ENCODE peak calls at places on chromosome 21, in five cellular contexts. One of them, this sample, is unnamed.

GRCh38 chr21:44421901-44422840 is 33.1 kb upstream of the LRRC3 start:
- DNase-seq in GM23248: no peak
- DNase-seq in PC-3: no peak
- DNase-seq in GM23338: no peak
- DNase-seq in neural progenitor cell: no peak
- DNase-seq in this sample: no peak

GRCh38 chr21:17889171-17889570 is 70.0 kb upstream of the C21orf91 start:
- DNase-seq in neural progenitor cell: no peak
- DNase-seq in PC-3: no peak
- DNase-seq in GM23338: no peak
- DNase-seq in GM23248: no peak
- DNase-seq in this sample: no peak

GRCh38 chr21:42439284-42440186 is 35.8 kb downstream of the UBASH3A start:
- DNase-seq in neural progenitor cell: no peak
- DNase-seq in PC-3: no peak
- DNase-seq in GM23338: no peak
- DNase-seq in GM23248: no peak
- DNase-seq in this sample: no peak

GRCh38 chr21:38244885-38245869 is 11.6 kb upstream of the KCNJ15 start:
- DNase-seq in GM23248: peak; percentile 98
- DNase-seq in GM23338: no peak
- DNase-seq in neural progenitor cell: no peak
- DNase-seq in PC-3: peak; percentile 83
- DNase-seq in this sample: peak; percentile 85

GRCh38 chr21:40176732-40177131 is 309.5 kb downstream of the PCP4 start:
- DNase-seq in GM23338: no peak
- DNase-seq in neural progenitor cell: peak; percentile 6
- DNase-seq in PC-3: no peak
- DNase-seq in GM23248: no peak
- DNase-seq in this sample: peak; percentile 85

GRCh38 chr21:17752171-17752570 is 67.0 kb downstream of the C21orf91 start:
- DNase-seq in PC-3: no peak
- DNase-seq in neural progenitor cell: no peak
- DNase-seq in GM23338: no peak
- DNase-seq in GM23248: no peak
- DNase-seq in this sample: no peak

GRCh38 chr21:41142051-41142795 is 25.7 kb upstream of the BACE2 start:
- DNase-seq in GM23338: peak; percentile 9
- DNase-seq in neural progenitor cell: peak; percentile 21
- DNase-seq in PC-3: peak; percentile 86
- DNase-seq in GM23248: peak; percentile 90
- DNase-seq in this sample: no peak

GRCh38 chr21:31310750-31311149 is 33.3 kb downstream of the TIAM1 start:
- DNase-seq in neural progenitor cell: peak; percentile 33
- DNase-seq in GM23338: peak; percentile 71
- DNase-seq in GM23248: no peak
- DNase-seq in PC-3: peak; percentile 47
- DNase-seq in this sample: no peak

GRCh38 chr21:17467829-17468228 is 45.0 kb upstream of the CXADR start:
- DNase-seq in GM23338: peak; percentile 17
- DNase-seq in neural progenitor cell: no peak
- DNase-seq in GM23248: no peak
- DNase-seq in PC-3: no peak
- DNase-seq in this sample: no peak

GRCh38 chr21:28133116-28133515 is 859.6 kb downstream of the LTN1 start:
- DNase-seq in GM23248: no peak
- DNase-seq in PC-3: no peak
- DNase-seq in GM23338: no peak
- DNase-seq in neural progenitor cell: no peak
- DNase-seq in this sample: no peak

GRCh38 chr21:42058631-42059111 is 12.4 kb upstream of the UMODL1 start:
- DNase-seq in GM23338: no peak
- DNase-seq in neural progenitor cell: no peak
- DNase-seq in GM23248: no peak
- DNase-seq in PC-3: no peak
- DNase-seq in this sample: no peak

GRCh38 chr21:28615276-28615675 is 377.4 kb downstream of the LTN1 start:
- DNase-seq in neural progenitor cell: peak; percentile 5
- DNase-seq in PC-3: peak; percentile 8
- DNase-seq in GM23248: peak; percentile 73
- DNase-seq in GM23338: no peak
- DNase-seq in this sample: no peak

GRCh38 chr21:37462087-37462861 is 95.7 kb downstream of the DYRK1A start:
- DNase-seq in GM23338: peak; percentile 48
- DNase-seq in PC-3: no peak
- DNase-seq in neural progenitor cell: peak; percentile 63
- DNase-seq in GM23248: no peak
- DNase-seq in this sample: no peak

GRCh38 chr21:38822754-38823374 is 17.1 kb downstream of the ETS2 start:
- DNase-seq in GM23248: no peak
- DNase-seq in neural progenitor cell: no peak
- DNase-seq in GM23338: no peak
- DNase-seq in PC-3: no peak
- DNase-seq in this sample: no peak

GRCh38 chr21:37060296-37060695 is 12.6 kb downstream of the PIGP start:
- DNase-seq in PC-3: peak; percentile 97
- DNase-seq in GM23338: peak; percentile 80
- DNase-seq in neural progenitor cell: peak; percentile 76
- DNase-seq in GM23248: peak; percentile 98
- DNase-seq in this sample: no peak

GRCh38 chr21:21971384-21971783 is 973.2 kb downstream of the NCAM2 start:
- DNase-seq in neural progenitor cell: no peak
- DNase-seq in GM23338: no peak
- DNase-seq in PC-3: peak; percentile 26
- DNase-seq in GM23248: no peak
- DNase-seq in this sample: no peak

GRCh38 chr21:32463889-32464300 is 51.4 kb downstream of the EVA1C start:
- DNase-seq in neural progenitor cell: no peak
- DNase-seq in PC-3: peak; percentile 80
- DNase-seq in GM23248: peak; percentile 59
- DNase-seq in GM23338: no peak
- DNase-seq in this sample: no peak

GRCh38 chr21:46636181-46636512 is 673 bp downstream of the PRMT2 start:
- DNase-seq in PC-3: peak; percentile 2
- DNase-seq in GM23248: no peak
- DNase-seq in neural progenitor cell: no peak
- DNase-seq in GM23338: no peak
- DNase-seq in this sample: no peak

GRCh38 chr21:41032536-41032935 is 135.4 kb upstream of the BACE2 start:
- DNase-seq in PC-3: peak; percentile 33
- DNase-seq in GM23248: no peak
- DNase-seq in neural progenitor cell: no peak
- DNase-seq in GM23338: no peak
- DNase-seq in this sample: no peak

GRCh38 chr21:28207776-28208175 is 784.9 kb downstream of the LTN1 start:
- DNase-seq in GM23248: peak; percentile 88
- DNase-seq in neural progenitor cell: no peak
- DNase-seq in GM23338: no peak
- DNase-seq in PC-3: peak; percentile 77
- DNase-seq in this sample: no peak

GRCh38 chr21:37845535-37845934 is 70.7 kb downstream of the KCNJ6 start:
- DNase-seq in GM23248: no peak
- DNase-seq in PC-3: no peak
- DNase-seq in GM23338: no peak
- DNase-seq in neural progenitor cell: no peak
- DNase-seq in this sample: no peak

DNA sequence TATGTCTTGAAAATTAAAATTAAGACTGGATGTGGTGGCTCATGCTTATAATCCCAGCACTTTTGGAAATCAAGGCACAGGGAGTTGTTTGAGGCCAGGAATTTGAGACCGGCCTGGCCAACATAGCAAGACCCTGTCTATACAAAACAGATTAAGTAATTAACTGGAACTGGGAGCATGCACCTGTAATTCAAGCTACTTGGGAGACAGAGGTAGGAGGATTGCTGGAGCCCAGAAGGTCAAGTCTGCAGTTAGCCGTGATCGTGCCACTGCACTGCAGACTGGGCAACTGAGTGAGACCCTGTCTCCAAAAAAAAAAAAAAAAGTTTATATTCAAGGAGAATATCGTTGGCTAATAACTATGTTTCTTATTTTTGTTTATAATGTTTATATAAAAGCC is 139.2 kb downstream of the USP25 start:
- DNase-seq in GM23248: no peak
- DNase-seq in GM23338: no peak
- DNase-seq in neural progenitor cell: no peak
- DNase-seq in PC-3: no peak
- DNase-seq in this sample: no peak
- TF ChIP-seq EZH2phosphoT487 in GM23248: no peak
- TF ChIP-seq EZH2phosphoT487 in GM23338: no peak
- TF ChIP-seq EZH2phosphoT487 in neural progenitor cell: no peak
- TF ChIP-seq EZH2phosphoT487 in PC-3: no peak
- TF ChIP-seq EZH2phosphoT487 in this sample: no peak

DNA sequence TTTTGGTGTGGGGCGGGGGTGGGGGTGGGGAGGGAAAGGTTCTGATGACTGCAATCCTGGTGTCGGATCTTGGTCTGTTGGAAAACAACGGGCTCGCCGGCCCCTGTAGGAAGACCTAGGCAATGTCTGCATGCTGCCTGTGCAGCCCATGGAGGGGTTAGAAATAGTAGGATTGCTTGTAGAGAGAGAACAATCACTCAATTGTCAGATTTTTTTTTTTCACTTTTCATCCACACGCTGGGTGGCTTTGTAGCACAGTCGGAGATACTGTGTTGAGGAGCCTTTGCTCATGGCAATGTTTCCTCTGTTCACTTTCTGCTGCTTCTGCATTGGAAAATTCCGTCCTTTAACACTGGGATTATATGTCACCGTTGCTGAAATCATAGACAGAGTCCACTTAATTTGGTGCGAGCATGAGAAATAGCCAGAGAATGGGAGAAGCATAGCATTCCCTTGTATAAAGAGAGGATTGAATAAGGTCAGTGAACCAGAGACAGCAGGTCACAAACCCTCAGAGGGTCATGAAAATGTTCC is 107.5 kb downstream of the MRPS6 start:
- DNase-seq in GM23338: peak; percentile 36
- DNase-seq in GM23248: no peak
- DNase-seq in PC-3: no peak
- DNase-seq in neural progenitor cell: peak; percentile 56
- DNase-seq in this sample: no peak
- H2AFZ ChIP-seq in GM23338: no peak overlapping the region
- H2AFZ ChIP-seq in GM23248: no peak overlapping the region
- H2AFZ ChIP-seq in PC-3: no peak overlapping the region
- H2AFZ ChIP-seq in neural progenitor cell: peak overlapping the region; percentile 37
- H2AFZ ChIP-seq in this sample: no peak overlapping the region

DNA sequence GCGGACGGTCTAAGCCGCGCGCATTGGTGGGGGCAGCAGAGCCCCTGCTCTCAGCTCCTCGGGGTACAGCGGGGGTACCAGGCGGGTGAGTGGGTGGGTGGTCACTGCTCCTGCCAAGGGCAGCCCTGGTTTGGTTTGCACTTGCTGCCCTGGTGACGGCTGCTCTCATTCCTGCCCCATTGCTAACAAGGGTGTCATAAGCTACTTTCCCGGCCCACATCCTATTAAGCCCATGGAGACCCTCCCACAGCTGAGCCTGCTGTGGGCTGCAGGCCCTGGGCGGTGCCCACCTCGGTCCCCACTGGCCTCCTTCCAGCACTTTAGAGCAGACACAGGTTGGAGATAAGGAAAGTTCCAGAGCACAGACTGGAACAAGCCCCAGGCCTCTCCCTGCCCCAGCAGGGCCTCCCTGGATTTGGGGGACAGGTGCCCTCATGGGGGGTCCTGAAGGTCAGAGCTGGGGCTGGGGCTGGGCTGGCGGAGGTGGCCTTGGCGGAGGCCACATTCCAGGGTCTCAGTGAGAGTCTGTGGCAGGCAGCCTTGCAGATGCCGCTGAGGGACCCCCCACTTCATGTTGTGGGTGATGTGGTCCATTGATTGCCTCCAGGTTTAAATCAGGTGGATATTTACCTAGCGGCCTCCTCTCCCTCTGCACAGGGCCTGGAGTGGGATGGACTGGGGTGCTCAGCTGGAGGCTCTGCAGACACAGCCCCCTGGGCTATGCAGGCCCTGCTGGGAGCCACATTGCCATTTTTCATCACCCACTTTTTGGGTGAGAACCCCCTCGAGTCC is 27.0 kb downstream of the COL18A1 start:
- DNase-seq in GM23338: no peak
- DNase-seq in GM23248: no peak
- DNase-seq in neural progenitor cell: no peak
- DNase-seq in PC-3: no peak
- DNase-seq in this sample: no peak
- H3K27ac ChIP-seq in GM23338: no peak overlapping the region
- H3K27ac ChIP-seq in GM23248: no peak overlapping the region
- H3K27ac ChIP-seq in neural progenitor cell: no peak overlapping the region
- H3K27ac ChIP-seq in PC-3: no peak overlapping the region
- H3K27ac ChIP-seq in this sample: no peak overlapping the region

GRCh38 chr21:29938968-29939858 is 583 bp downstream of the GRIK1 start:
- DNase-seq in GM23338: peak; percentile 53
- DNase-seq in PC-3: no peak
- DNase-seq in GM23248: peak; percentile 20
- DNase-seq in neural progenitor cell: peak; percentile 64
- DNase-seq in this sample: no peak

GRCh38 chr21:29943885-29944284 is 4.1 kb upstream of the GRIK1 start:
- DNase-seq in GM23338: peak; percentile 30
- DNase-seq in PC-3: peak; percentile 31
- DNase-seq in neural progenitor cell: peak; percentile 36
- DNase-seq in GM23248: no peak
- DNase-seq in this sample: no peak

GRCh38 chr21:29940993-29941392 is 1.2 kb upstream of the GRIK1 start:
- DNase-seq in GM23248: no peak
- DNase-seq in neural progenitor cell: no peak
- DNase-seq in GM23338: no peak
- DNase-seq in PC-3: no peak
- DNase-seq in this sample: no peak

GRCh38 chr21:29942033-29942432 is 2.2 kb upstream of the GRIK1 start:
- DNase-seq in PC-3: no peak
- DNase-seq in GM23248: no peak
- DNase-seq in GM23338: no peak
- DNase-seq in neural progenitor cell: no peak
- DNase-seq in this sample: no peak

GRCh38 chr21:29939859-29940245 is at the start of gene GRIK1:
- DNase-seq in neural progenitor cell: peak; percentile 60
- DNase-seq in GM23248: peak; percentile 5
- DNase-seq in PC-3: no peak
- DNase-seq in GM23338: peak; percentile 61
- DNase-seq in this sample: no peak
- TF ChIP-seq EZH2phosphoT487 in neural progenitor cell: no peak
- TF ChIP-seq EZH2phosphoT487 in GM23248: no peak
- TF ChIP-seq EZH2phosphoT487 in PC-3: no peak
- TF ChIP-seq EZH2phosphoT487 in GM23338: no peak
- TF ChIP-seq EZH2phosphoT487 in this sample: no peak

This sample was measured in MM.1S.